ENCODE peak calls at places on chromosomes 16 and 17, in ten cellular contexts. F is endodermal cell; K is fibroblast of lung; Q is naive thymus-derived CD4-positive, alpha-beta T cell; P is CD8-positive, alpha-beta memory T cell; Y is cardiac muscle cell; G is thoracic aorta; D is body of pancreas; O is mesendoderm; V is upper lobe of right lung. Z is an unnamed sample. For H3K36me3, the result is how much of the 10 kb centered on the place peaks cover.

GRCh38 chr17:39462644-39463375 is 1.5 kb downstream of the CDK12 start:
- DNase-seq in F (peak), K (peak), Q (no peak), P (no peak), Y (peak), G (no peak), D (peak), O (peak), V (peak), Z (no peak)

GRCh38 chr16:53849994-53850393 is 146.0 kb downstream of the FTO start:
- DNase-seq in F (no peak), K (no peak), Q (no peak), P (no peak), Y (no peak), G (no peak), D (no peak), O (no peak), V (no peak), Z (no peak)

GRCh38 chr16:59369523-59369922 is 635.4 kb upstream of the GOT2 start:
- DNase-seq in F (no peak), K (no peak), Q (no peak), P (no peak), Y (no peak), G (no peak), D (no peak), O (no peak), V (no peak), Z (no peak)

GRCh38 chr17:40452074-40452787 is 9.0 kb downstream of the IGFBP4 start:
- DNase-seq in F (no peak), K (peak), Q (no peak), P (no peak), Y (peak), G (peak), D (no peak), O (no peak), V (no peak), Z (no peak)

GRCh38 chr16:57261806-57262205 is 16.7 kb downstream of the ARL2BP start:
- DNase-seq in F (no peak), K (no peak), Q (no peak), P (no peak), Y (no peak), G (no peak), D (peak), O (no peak), V (peak), Z (no peak)

GRCh38 chr17:67433248-67433924 is 56.3 kb downstream of the PITPNC1 start:
- DNase-seq in F (no peak), K (no peak), Q (no peak), P (no peak), Y (no peak), G (no peak), D (no peak), O (peak), V (no peak), Z (no peak)

GRCh38 chr17:65041518-65041917 is 15.0 kb downstream of the GNA13 start:
- DNase-seq in F (no peak), K (no peak), Q (no peak), P (peak), Y (no peak), G (no peak), D (no peak), O (no peak), V (no peak), Z (no peak)

GRCh38 chr16:64983983-64984382 is 137.9 kb downstream of the CDH11 start:
- DNase-seq in F (peak), K (peak), Q (no peak), P (no peak), Y (peak), G (no peak), D (peak), O (peak), V (no peak), Z (no peak)

GRCh38 chr17:50425682-50426471 is at the start of gene ACSF2:
- DNase-seq in F (peak), K (peak), Q (peak), P (peak), Y (peak), G (no peak), D (peak), O (peak), V (peak), Z (no peak)

GRCh38 chr16:11175850-11176341 is 80.1 kb downstream of the SOCS1 start:
- DNase-seq in F (no peak), K (no peak), Q (no peak), P (no peak), Y (no peak), G (no peak), D (no peak), O (no peak), V (no peak), Z (no peak)

GRCh38 chr17:71099003-71099710 is 929.8 kb downstream of the KCNJ2 start:
- DNase-seq in F (no peak), K (no peak), Q (no peak), P (no peak), Y (no peak), G (no peak), D (no peak), O (no peak), V (no peak), Z (no peak)

GRCh38 chr17:28950017-28950751 is 1.1 kb downstream of the PHF12 start:
- DNase-seq in F (peak), K (peak), Q (peak), P (peak), Y (peak), G (no peak), D (peak), O (peak), V (peak), Z (no peak)

GRCh38 chr17:77736207-77736600 is 222.3 kb upstream of the TNRC6C start:
- DNase-seq in F (peak), K (no peak), Q (no peak), P (no peak), Y (no peak), G (no peak), D (no peak), O (no peak), V (no peak), Z (no peak)

GRCh38 chr17:53680745-53681144 is 142.0 kb upstream of the KIF2B start:
- DNase-seq in F (no peak), K (no peak), Q (no peak), P (no peak), Y (no peak), G (no peak), D (no peak), O (no peak), V (no peak), Z (no peak)

GRCh38 chr17:41835214-41835799 is 725 bp downstream of the NT5C3B start:
- DNase-seq in F (no peak), K (peak), Q (no peak), P (no peak), Y (no peak), G (no peak), D (no peak), O (no peak), V (no peak), Z (no peak)

GRCh38 chr17:1562178-1562643 is 381 bp downstream of the PITPNA start:
- DNase-seq in F (peak), K (peak), Q (no peak), P (no peak), Y (peak), G (no peak), D (no peak), O (no peak), V (peak), Z (no peak)

GRCh38 chr17:7835818-7836595 is 2.0 kb downstream of the KDM6B start:
- DNase-seq in F (no peak), K (peak), Q (peak), P (peak), Y (no peak), G (no peak), D (peak), O (peak), V (peak), Z (no peak)

GRCh38 chr17:7842380-7842949 is 8.4 kb downstream of the KDM6B start:
- DNase-seq in F (no peak), K (peak), Q (peak), P (peak), Y (peak), G (peak), D (peak), O (peak), V (peak), Z (no peak)

GRCh38 chr17:1146551-1147265 is 33.1 kb downstream of the ABR start:
- DNase-seq in F (no peak), K (no peak), Q (no peak), P (no peak), Y (no peak), G (no peak), D (no peak), O (no peak), V (no peak), Z (no peak)

GRCh38 chr16:22297871-22298733 is 893 bp downstream of the POLR3E start:
- DNase-seq in F (peak), K (peak), Q (peak), P (peak), Y (peak), G (peak), D (peak), O (peak), V (no peak), Z (peak)

GRCh38 chr17:18344021-18344420 is 19.3 kb downstream of the SHMT1 start:
- DNase-seq in F (no peak), K (no peak), Q (no peak), P (no peak), Y (no peak), G (no peak), D (no peak), O (no peak), V (no peak), Z (no peak)

GRCh38 chr17:68145088-68145487 is 102.8 kb upstream of the AMZ2 start:
- DNase-seq in F (no peak), K (no peak), Q (no peak), P (no peak), Y (no peak), G (no peak), D (no peak), O (no peak), V (no peak), Z (no peak)

GRCh38 chr17:80793851-80794267 is 197.8 kb upstream of the CHMP6 start:
- DNase-seq in F (no peak), K (peak), Q (no peak), P (no peak), Y (peak), G (no peak), D (no peak), O (no peak), V (no peak), Z (no peak)

GRCh38 chr16:68736561-68736960 is 531 bp upstream of the CDH1 start:
- DNase-seq in F (no peak), K (no peak), Q (no peak), P (no peak), Y (no peak), G (no peak), D (no peak), O (no peak), V (no peak), Z (no peak)

GRCh38 chr16:19980866-19981265 is 92.8 kb downstream of the GPR139 start:
- DNase-seq in F (peak), K (no peak), Q (no peak), P (no peak), Y (peak), G (no peak), D (no peak), O (peak), V (no peak), Z (no peak)

GRCh38 chr17:76345377-76345945 is 8.3 kb downstream of the PRPSAP1 start:
- DNase-seq in F (no peak), K (no peak), Q (no peak), P (no peak), Y (no peak), G (no peak), D (no peak), O (no peak), V (no peak), Z (no peak)

GRCh38 chr17:35906559-35907265 is 23.9 kb downstream of the RDM1 start:
- DNase-seq in F (no peak), K (peak), Q (no peak), P (no peak), Y (peak), G (no peak), D (no peak), O (no peak), V (no peak), Z (no peak)

GRCh38 chr17:8019665-8020064 is 17.2 kb downstream of the GUCY2D start:
- DNase-seq in F (no peak), K (peak), Q (no peak), P (no peak), Y (no peak), G (no peak), D (no peak), O (no peak), V (peak), Z (no peak)

GRCh38 chr16:14510939-14511797 is 118.9 kb downstream of the PARN start:
- DNase-seq in F (no peak), K (peak), Q (no peak), P (no peak), Y (peak), G (no peak), D (no peak), O (no peak), V (no peak), Z (no peak)

GRCh38 chr16:47712276-47713224 is 251.4 kb downstream of the PHKB start:
- DNase-seq in F (no peak), K (peak), Q (no peak), P (no peak), Y (no peak), G (no peak), D (no peak), O (no peak), V (no peak), Z (no peak)

GRCh38 chr16:84438971-84439696 is 65.3 kb downstream of the MEAK7 start:
- DNase-seq in F (no peak), K (no peak), Q (no peak), P (no peak), Y (no peak), G (no peak), D (no peak), O (no peak), V (no peak), Z (no peak)

GRCh38 chr17:78883090-78883532 is 19.9 kb downstream of the CEP295NL start:
- DNase-seq in F (no peak), K (peak), Q (no peak), P (no peak), Y (peak), G (peak), D (peak), O (peak), V (peak), Z (peak)

GRCh38 chr17:38704645-38705522 is at the start of gene MLLT6:
- DNase-seq in F (peak), K (peak), Q (peak), P (peak), Y (peak), G (no peak), D (peak), O (peak), V (peak), Z (no peak)

GRCh38 chr17:5111402-5112204 is at the start of gene ZNF232:
- DNase-seq in F (peak), K (peak), Q (peak), P (peak), Y (peak), G (peak), D (peak), O (peak), V (peak), Z (peak)

GRCh38 chr16:67395458-67396158 is 2.3 kb upstream of the TPPP3 start:
- DNase-seq in F (no peak), K (no peak), Q (no peak), P (no peak), Y (no peak), G (no peak), D (peak), O (no peak), V (peak), Z (no peak)

GRCh38 chr17:608911-609882 is 105.4 kb downstream of the VPS53 start:
- DNase-seq in F (no peak), K (peak), Q (no peak), P (no peak), Y (no peak), G (no peak), D (no peak), O (no peak), V (no peak), Z (no peak)

GRCh38 chr17:66129759-66130158 is 62.2 kb downstream of the CEP112 start:
- DNase-seq in F (no peak), K (no peak), Q (no peak), P (no peak), Y (no peak), G (no peak), D (no peak), O (no peak), V (no peak), Z (no peak)

GRCh38 chr17:75697651-75698291 is 23.5 kb upstream of the ITGB4 start:
- DNase-seq in F (no peak), K (no peak), Q (no peak), P (no peak), Y (no peak), G (no peak), D (peak), O (no peak), V (no peak), Z (no peak)

GRCh38 chr17:82252511-82253178 is 20.9 kb downstream of the CSNK1D start:
- DNase-seq in F (no peak), K (no peak), Q (no peak), P (no peak), Y (no peak), G (no peak), D (no peak), O (no peak), V (no peak), Z (no peak)

GRCh38 chr17:82249896-82250581 is 21.2 kb downstream of the SLC16A3 start:
- DNase-seq in F (no peak), K (no peak), Q (no peak), P (no peak), Y (no peak), G (no peak), D (no peak), O (no peak), V (peak), Z (no peak)

GRCh38 chr17:82253179-82253544 is 20.3 kb downstream of the CSNK1D start:
- DNase-seq in F (no peak), K (no peak), Q (no peak), P (no peak), Y (no peak), G (no peak), D (no peak), O (no peak), V (no peak), Z (no peak)

GRCh38 chr17:82248815-82249638 is 20.2 kb downstream of the SLC16A3 start:
- DNase-seq in F (no peak), K (no peak), Q (no peak), P (no peak), Y (no peak), G (no peak), D (no peak), O (no peak), V (peak), Z (no peak)

GRCh38 chr17:82250868-82251500 is 22.1 kb downstream of the SLC16A3 start:
- DNase-seq in F (no peak), K (no peak), Q (no peak), P (no peak), Y (no peak), G (no peak), D (no peak), O (no peak), V (no peak), Z (no peak)
- H3K27ac ChIP-seq in F (no peak), K (no peak), Q (peak), P (no peak), Y (no peak), G (no peak), D (no peak), O (no peak), V (no peak), Z (no peak)

DNA sequence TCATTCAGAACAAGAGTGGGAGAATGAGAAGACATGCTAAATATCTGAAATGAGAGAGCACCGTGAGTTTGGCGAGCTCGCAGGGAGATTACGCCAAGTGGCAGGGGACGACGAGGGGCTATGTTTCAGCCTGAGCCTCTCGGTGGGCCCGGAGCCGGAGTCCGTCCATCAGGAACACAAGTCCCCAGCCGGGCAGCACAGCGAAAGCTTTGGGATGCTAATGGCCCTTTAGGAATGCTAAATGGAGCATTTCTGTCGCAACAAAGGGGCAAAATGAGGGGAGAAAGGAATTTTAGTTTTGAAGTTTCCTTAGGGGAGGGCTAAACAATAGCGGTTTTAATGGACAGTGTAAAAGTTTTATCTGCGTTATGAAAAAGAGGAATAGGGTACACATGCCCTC is 33.3 kb downstream of the NTN1 start:
- DNase-seq in F (peak), K (no peak), Q (no peak), P (no peak), Y (no peak), G (no peak), D (no peak), O (peak), V (no peak), Z (no peak)
- H3K36me3 ChIP-seq in F (under half), K (under half), Q (under half), P (under half), Y (under half), G (under half), D (under half), O (under half), V (under half), Z (under half)

GRCh38 chr16:73113326-73113720 is 65.4 kb upstream of the ZFHX3 start:
- DNase-seq in F (no peak), K (peak), Q (no peak), P (no peak), Y (peak), G (no peak), D (no peak), O (no peak), V (no peak), Z (no peak)

GRCh38 chr16:73101568-73101967 is 53.6 kb upstream of the ZFHX3 start:
- DNase-seq in F (no peak), K (no peak), Q (no peak), P (no peak), Y (no peak), G (no peak), D (no peak), O (no peak), V (no peak), Z (no peak)

DNA sequence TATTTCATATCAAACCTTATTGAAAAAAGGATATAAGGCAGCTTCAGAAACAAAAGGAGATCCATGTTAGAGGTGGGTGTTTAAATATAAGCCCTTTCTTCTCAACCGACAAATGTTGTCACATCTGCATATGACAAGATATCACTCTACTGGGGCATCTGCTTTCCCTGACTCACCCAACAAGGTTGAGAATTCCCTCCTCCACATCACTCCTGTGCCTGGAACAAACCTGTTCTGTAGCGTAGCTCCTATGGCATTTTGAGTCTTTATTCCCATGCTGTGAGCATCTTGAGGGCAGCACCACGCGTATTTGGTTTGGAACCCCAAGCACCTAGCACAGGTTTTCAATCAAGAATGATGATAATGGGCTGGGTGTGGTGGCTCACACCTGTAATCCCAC is 59.4 kb upstream of the ZFHX3 start:
- DNase-seq in F (no peak), K (no peak), Q (no peak), P (no peak), Y (no peak), G (no peak), D (no peak), O (no peak), V (no peak), Z (no peak)
- H3K27ac ChIP-seq in F (no peak), K (no peak), Q (no peak), P (no peak), Y (no peak), G (no peak), D (no peak), O (no peak), V (no peak), Z (no peak)

DNA sequence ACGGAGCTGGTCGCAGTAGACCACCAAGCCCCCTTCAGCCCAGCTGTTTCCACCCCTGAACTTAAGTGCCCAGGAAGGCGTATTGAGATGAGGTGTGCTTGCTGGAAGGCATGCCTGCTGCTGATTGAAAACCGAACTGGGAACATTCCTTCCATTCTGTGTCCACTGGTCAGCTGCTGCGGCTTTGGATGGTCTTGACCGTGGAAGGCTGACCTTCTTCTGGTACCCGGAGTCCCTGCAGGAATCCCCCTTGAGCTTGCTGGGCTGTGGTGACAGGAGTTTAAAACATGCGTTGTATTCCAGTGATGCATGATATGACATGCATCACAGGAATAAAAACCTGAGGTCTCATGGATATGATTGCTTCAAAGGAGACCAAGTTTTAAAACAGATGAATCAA is 31.4 kb downstream of the IL4R start:
- DNase-seq in F (no peak), K (no peak), Q (no peak), P (no peak), Y (no peak), G (no peak), D (no peak), O (no peak), V (no peak), Z (no peak)
- H3K36me3 ChIP-seq in F (under half), K (under half), Q (half or more), P (half or more), Y (under half), G (under half), D (under half), O (under half), V (half or more), Z (under half)

DNA sequence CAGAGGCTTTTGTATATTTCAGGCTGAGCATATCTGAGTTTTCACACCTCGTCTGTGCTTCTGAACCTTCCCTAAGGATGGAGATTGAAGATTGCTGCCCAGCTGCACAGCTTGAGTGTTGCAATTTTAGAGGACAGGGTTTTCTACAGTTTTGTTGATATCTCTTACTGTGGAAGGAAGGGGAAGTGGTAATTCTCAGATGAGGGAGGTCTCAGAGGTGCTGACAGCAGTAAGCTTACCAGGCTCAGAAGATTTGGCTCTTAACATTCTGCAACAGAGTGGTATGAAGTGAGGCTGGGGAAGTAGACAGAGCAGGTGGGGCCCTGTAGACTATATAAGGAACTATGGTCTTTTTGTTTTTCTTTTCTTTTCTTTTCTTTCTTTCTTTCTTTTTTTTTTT is 45.8 kb upstream of the ARHGAP17 start:
- DNase-seq in F (no peak), K (no peak), Q (peak), P (peak), Y (peak), G (no peak), D (no peak), O (no peak), V (no peak), Z (no peak)
- H3K27ac ChIP-seq in F (no peak), K (no peak), Q (peak), P (no peak), Y (no peak), G (no peak), D (no peak), O (no peak), V (no peak), Z (no peak)